ENCODE peak calls at places on chromosomes 12 and 14, in five cellular contexts. Y, N, T, H and U are unnamed samples.

GRCh38 chr12:122503783-122504590 is 3.3 kb upstream of the ZCCHC8 start:
- DNase-seq in N (no peak), H (no peak), T (no peak), Y (no peak), U (no peak)

GRCh38 chr12:104501641-104502040 is 44.9 kb downstream of the CHST11 start:
- DNase-seq in Y (no peak), H (no peak), T (no peak), N (no peak), U (no peak)

GRCh38 chr12:118514297-118514696 is 137.9 kb downstream of the SUDS3 start:
- DNase-seq in H (no peak), T (no peak), Y (no peak), N (no peak), U (no peak)

GRCh38 chr12:219891-220352 is 6.0 kb upstream of the SLC6A12 start:
- DNase-seq in N (peak), T (peak), H (peak), Y (peak), U (peak)

GRCh38 chr12:121812921-121813896 is 9.4 kb downstream of the SETD1B start:
- DNase-seq in H (no peak), Y (peak), N (no peak), T (no peak), U (no peak)

GRCh38 chr14:53953828-53954550 is 2.6 kb downstream of the BMP4 start:
- DNase-seq in H (peak), T (peak), Y (no peak), N (no peak), U (no peak)

GRCh38 chr12:26400627-26401026 is 205.3 kb downstream of the SSPN start:
- DNase-seq in Y (no peak), H (no peak), T (no peak), N (no peak), U (no peak)

GRCh38 chr12:103647267-103647666 is 60.2 kb downstream of the STAB2 start:
- DNase-seq in H (peak), Y (no peak), N (no peak), T (no peak), U (no peak)

GRCh38 chr12:106082216-106083175 is 56.3 kb downstream of the NUAK1 start:
- DNase-seq in N (no peak), T (no peak), Y (no peak), H (peak), U (no peak)

GRCh38 chr12:124322271-124322998 is 27.5 kb downstream of the RFLNA start:
- DNase-seq in Y (no peak), N (no peak), T (no peak), H (peak), U (no peak)

GRCh38 chr14:94581127-94581999 is at the start of gene SERPINA5:
- DNase-seq in Y (no peak), H (peak), T (peak), N (peak), U (no peak)

GRCh38 chr14:25833341-25834121 is 764.3 kb downstream of the NOVA1 start:
- DNase-seq in H (no peak), T (no peak), N (peak), Y (peak), U (no peak)

GRCh38 chr14:29262979-29263378 is 496.4 kb downstream of the FOXG1 start:
- DNase-seq in N (no peak), T (no peak), H (peak), Y (no peak), U (no peak)

GRCh38 chr14:53500191-53500590 is 347.1 kb upstream of the DDHD1 start:
- DNase-seq in T (no peak), Y (no peak), H (no peak), N (no peak), U (no peak)

GRCh38 chr12:121626853-121627623 is 708 bp downstream of the ORAI1 start:
- DNase-seq in H (peak), T (peak), Y (no peak), N (peak), U (no peak)

GRCh38 chr12:132173135-132174014 is 29.1 kb downstream of the NOC4L start:
- DNase-seq in Y (no peak), N (no peak), T (no peak), H (no peak), U (no peak)

GRCh38 chr12:53062977-53063707 is 13.3 kb downstream of the TNS2 start:
- DNase-seq in T (no peak), N (no peak), H (no peak), Y (no peak), U (no peak)

GRCh38 chr12:102051431-102051965 is 10.3 kb downstream of the WASHC3 start:
- DNase-seq in H (no peak), Y (no peak), N (no peak), T (no peak), U (no peak)

GRCh38 chr12:57016348-57016747 is at the start of gene TAC3:
- DNase-seq in Y (no peak), T (no peak), N (peak), H (no peak), U (no peak)

GRCh38 chr14:24298892-24299254 is 707 bp downstream of the DHRS1 start:
- DNase-seq in N (no peak), Y (no peak), H (peak), T (peak), U (no peak)

GRCh38 chr12:123064356-123064755 is 83.9 kb downstream of the ARL6IP4 start:
- DNase-seq in N (no peak), T (no peak), Y (no peak), H (no peak), U (no peak)

GRCh38 chr12:57723630-57723962 is 14.9 kb downstream of the AGAP2 start:
- DNase-seq in Y (no peak), N (no peak), T (no peak), H (no peak), U (no peak)

GRCh38 chr14:64942531-64943111 is at the start of gene GPX2:
- DNase-seq in Y (peak), H (no peak), N (no peak), T (no peak), U (no peak)

GRCh38 chr12:48717252-48717695 is 767 bp upstream of the CCNT1 start:
- DNase-seq in Y (no peak), H (peak), N (no peak), T (no peak), U (no peak)

GRCh38 chr14:64544607-64545312 is 4.2 kb downstream of the HSPA2 start:
- DNase-seq in N (no peak), Y (no peak), T (no peak), H (no peak), U (no peak)

GRCh38 chr12:49892732-49893317 is 10.9 kb downstream of the FAIM2 start:
- DNase-seq in N (no peak), H (no peak), Y (no peak), T (no peak), U (no peak)

GRCh38 chr12:54028324-54029201 is at the start of gene HOXC6:
- DNase-seq in N (no peak), Y (no peak), T (no peak), H (no peak), U (no peak)

GRCh38 chr12:64733857-64734256 is 25.3 kb downstream of the GNS start:
- DNase-seq in T (peak), Y (peak), H (peak), N (peak), U (no peak)

GRCh38 chr12:12890492-12890814 is 909 bp upstream of the GPRC5A start:
- DNase-seq in N (peak), T (peak), H (no peak), Y (no peak), U (no peak)

GRCh38 chr14:52339262-52339661 is 25.1 kb downstream of the PTGER2 start:
- DNase-seq in N (no peak), Y (no peak), T (no peak), H (no peak), U (no peak)

GRCh38 chr12:26633591-26634210 is 199.3 kb downstream of the ITPR2 start:
- DNase-seq in T (no peak), H (peak), N (no peak), Y (no peak), U (no peak)

GRCh38 chr12:50927766-50928224 is 24.5 kb upstream of the HIGD1C start:
- DNase-seq in H (no peak), T (no peak), Y (no peak), N (no peak), U (no peak)